ENCODE peak calls at places on chromosome 22, in five cellular contexts. T is retinal pigment epithelial cell, G is renal cortical epithelial cell, P is LoVo, A is iPS DF 6.9. X is an unnamed sample.

GRCh38 chr22:30221121-30221992 is 25.2 kb downstream of the LIF start:
- DNase-seq in T (no peak), G (no peak), P (no peak), A (no peak), X (no peak)

GRCh38 chr22:28015676-28016601 is 96.9 kb upstream of the PITPNB start:
- DNase-seq in T (no peak), G (no peak), P (no peak), A (no peak), X (no peak)

GRCh38 chr22:44393066-44393465 is 80.3 kb upstream of the SHISAL1 start:
- DNase-seq in T (no peak), G (no peak), P (no peak), A (no peak), X (no peak)

GRCh38 chr22:29152381-29153138 is 53.1 kb upstream of the EMID1 start:
- DNase-seq in T (no peak), G (no peak), P (no peak), A (no peak), X (no peak)

GRCh38 chr22:35465109-35465701 is 65.3 kb downstream of the MCM5 start:
- DNase-seq in T (no peak), G (no peak), P (no peak), A (no peak), X (no peak)

GRCh38 chr22:24938741-24939341 is 7.7 kb downstream of the LHFPL7 start:
- DNase-seq in T (no peak), G (peak), P (peak), A (no peak), X (no peak)

GRCh38 chr22:22709719-22710445 is 65.5 kb downstream of the GGTLC2 start:
- DNase-seq in T (no peak), G (no peak), P (no peak), A (no peak), X (no peak)

GRCh38 chr22:49240016-49240380 is 587.7 kb downstream of the BRD1 start:
- DNase-seq in T (no peak), G (no peak), P (no peak), A (no peak), X (no peak)

GRCh38 chr22:44638966-44639739 is 62.9 kb upstream of the PRR5 start:
- DNase-seq in T (no peak), G (no peak), P (no peak), A (no peak), X (no peak)

GRCh38 chr22:48889887-48890692 is 937.6 kb downstream of the BRD1 start:
- DNase-seq in T (no peak), G (no peak), P (no peak), A (no peak), X (no peak)

GRCh38 chr22:32579533-32580220 is 105.1 kb downstream of the FBXO7 start:
- DNase-seq in T (no peak), G (peak), P (no peak), A (no peak), X (no peak)

GRCh38 chr22:44723801-44724200 is 21.8 kb downstream of the PRR5 start:
- DNase-seq in T (no peak), G (no peak), P (no peak), A (no peak), X (no peak)

GRCh38 chr22:46754826-46755225 is 7.6 kb upstream of the TBC1D22A start:
- DNase-seq in T (no peak), G (no peak), P (no peak), A (no peak), X (no peak)

GRCh38 chr22:40817737-40818136 is 1.4 kb downstream of the SLC25A17 start:
- DNase-seq in T (no peak), G (no peak), P (no peak), A (no peak), X (no peak)

GRCh38 chr22:36612458-36612857 is 83.5 kb upstream of the EIF3D start:
- DNase-seq in T (no peak), G (no peak), P (no peak), A (no peak), X (no peak)

GRCh38 chr22:36822581-36822980 is 5.7 kb upstream of the PVALB start:
- DNase-seq in T (no peak), G (no peak), P (no peak), A (no peak), X (no peak)

GRCh38 chr22:20268350-20269012 is 363 bp upstream of the RTN4R start:
- DNase-seq in T (no peak), G (no peak), P (peak), A (no peak), X (no peak)

GRCh38 chr22:20552913-20553401 is 45.5 kb downstream of the MED15 start:
- DNase-seq in T (no peak), G (peak), P (no peak), A (no peak), X (no peak)

GRCh38 chr22:50673231-50674126 is 856 bp downstream of the SHANK3 start:
- DNase-seq in T (no peak), G (no peak), P (no peak), A (no peak), X (no peak)

GRCh38 chr22:36355362-36355761 is 32.4 kb downstream of the MYH9 start:
- DNase-seq in T (no peak), G (no peak), P (no peak), A (no peak), X (no peak)

GRCh38 chr22:38129021-38129420 is 18.5 kb upstream of the BAIAP2L2 start:
- DNase-seq in T (no peak), G (no peak), P (no peak), A (no peak), X (no peak)

GRCh38 chr22:50320671-50321325 is 6.0 kb downstream of the DENND6B start:
- DNase-seq in T (no peak), G (no peak), P (no peak), A (no peak), X (no peak)

GRCh38 chr22:19571207-19571795 is 47.1 kb upstream of the CLDN5 start:
- DNase-seq in T (peak), G (no peak), P (no peak), A (no peak), X (no peak)

GRCh38 chr22:30481711-30482110 is 9.9 kb upstream of the SEC14L3 start:
- DNase-seq in T (no peak), G (peak), P (no peak), A (no peak), X (no peak)

GRCh38 chr22:40247976-40248375 is 70.3 kb downstream of the TNRC6B start:
- DNase-seq in T (no peak), G (no peak), P (no peak), A (no peak), X (no peak)

GRCh38 chr22:19043111-19044085 is 78.8 kb downstream of the DGCR2 start:
- DNase-seq in T (no peak), G (no peak), P (no peak), A (no peak), X (no peak)

X was measured in LNCaP clone FGC.